ENCODE peak calls at places on chromosome 17, in eight cellular contexts. O is NCI-H446 treated with DMSO at 0.1 percent for 48 hours; T is GM04504; H is sigmoid colon; A is neural crest cell; Q is HFFc6; J is activated CD4-positive, alpha-beta T cell treated with anti-CD3 and anti-CD28 coated beads for 36 hours; V is stimulated activated CD4-positive, alpha-beta T cell treated with anti-CD3 and anti-CD28 coated beads, Interleukin-2, amount 100 ng/mL, for 24 hours. R is an unnamed sample.

GRCh38 chr17:44014133-44014436 is 678 bp downstream of the TMEM101 start:
- DNase-seq in O (no peak), T (no peak), H (no peak), A (no peak), Q (no peak), J (no peak), V (no peak), R (peak; percentile 52)

GRCh38 chr17:69067274-69068047 is 6.7 kb upstream of the ABCA9 start:
- DNase-seq in O (no peak), T (no peak), H (no peak), A (no peak), Q (no peak), J (no peak), V (no peak), R (no peak)

GRCh38 chr17:72870437-72870985 is 222.0 kb downstream of the SLC39A11 start:
- DNase-seq in O (no peak), T (no peak), H (no peak), A (no peak), Q (no peak), J (no peak), V (no peak), R (no peak)

GRCh38 chr17:41421116-41421515 is 3.3 kb downstream of the KRT37 start:
- DNase-seq in O (no peak), T (no peak), H (no peak), A (no peak), Q (peak; percentile 79), J (no peak), V (no peak), R (peak; percentile 43)

GRCh38 chr17:79812206-79812968 is 15.5 kb upstream of the CBX8 start:
- DNase-seq in O (no peak), T (no peak), H (no peak), A (no peak), Q (no peak), J (no peak), V (no peak), R (no peak)

GRCh38 chr17:49597928-49598655 is 22.4 kb downstream of the NXPH3 start:
- DNase-seq in O (no peak), T (no peak), H (no peak), A (no peak), Q (no peak), J (no peak), V (no peak), R (no peak)

GRCh38 chr17:57607553-57608120 is 137.5 kb downstream of the CCDC182 start:
- DNase-seq in O (no peak), T (no peak), H (no peak), A (no peak), Q (no peak), J (peak; percentile 67), V (no peak), R (no peak)

GRCh38 chr17:10812674-10813073 is 8.8 kb upstream of the TMEM238L start:
- DNase-seq in O (no peak), T (no peak), H (no peak), A (no peak), Q (no peak), J (no peak), V (no peak), R (no peak)

R was measured in GM03348.